ENCODE peak calls at places on chromosome 16, in four cellular contexts. G, F, U and Q are unnamed samples.

GRCh38 chr16:2287916-2288547 is 20.1 kb upstream of the RNPS1 start:
- DNase-seq in G (no peak), U (no peak), F (no peak), Q (no peak)

GRCh38 chr16:11677959-11678881 is 10.0 kb downstream of the SNN start:
- DNase-seq in U (no peak), F (no peak), G (no peak), Q (no peak)

GRCh38 chr16:89921699-89922476 is 1.3 kb upstream of the TUBB3 start:
- DNase-seq in F (peak; percentile 81), U (peak; percentile 93), G (peak; percentile 94), Q (peak; percentile 96)

GRCh38 chr16:48053346-48053745 is 102.4 kb downstream of the ABCC12 start:
- DNase-seq in F (peak; percentile 21), U (peak; percentile 62), G (peak; percentile 33), Q (peak; percentile 55)

GRCh38 chr16:62889097-62889496 is 852.9 kb upstream of the CDH8 start:
- DNase-seq in F (no peak), U (no peak), G (no peak), Q (no peak)

GRCh38 chr16:7456221-7456620 is 123.6 kb downstream of the RBFOX1 start:
- DNase-seq in U (no peak), F (no peak), G (no peak), Q (no peak)

GRCh38 chr16:57578521-57579360 is 36.3 kb downstream of the ADGRG5 start:
- DNase-seq in U (no peak), F (no peak), G (no peak), Q (no peak)

GRCh38 chr16:25838724-25839186 is 147.0 kb downstream of the HS3ST4 start:
- DNase-seq in U (no peak), G (peak; percentile 59), F (no peak), Q (peak; percentile 46)

GRCh38 chr16:75340715-75341500 is 89.5 kb upstream of the BCAR1 start:
- DNase-seq in U (no peak), G (peak; percentile 26), F (no peak), Q (peak; percentile 63)

GRCh38 chr16:25912321-25912720 is 220.6 kb downstream of the HS3ST4 start:
- DNase-seq in U (no peak), G (no peak), F (no peak), Q (no peak)

GRCh38 chr16:65117701-65118448 is 4.0 kb downstream of the CDH11 start:
- DNase-seq in U (peak; percentile 89), G (peak; percentile 87), F (peak; percentile 53), Q (peak; percentile 87)

GRCh38 chr16:72910371-72910770 is 137.6 kb downstream of the ZFHX3 start:
- DNase-seq in U (no peak), G (no peak), F (no peak), Q (no peak)

GRCh38 chr16:57949595-57950238 is 21.2 kb downstream of the CNGB1 start:
- DNase-seq in F (no peak), U (no peak), G (peak; percentile 6), Q (no peak)

GRCh38 chr16:12798846-12799245 is 4.8 kb downstream of the CPPED1 start:
- DNase-seq in U (no peak), G (no peak), F (no peak), Q (no peak)

GRCh38 chr16:2874584-2875362 is 8.2 kb upstream of the FLYWCH2 start:
- DNase-seq in U (peak; percentile 94), F (peak; percentile 83), G (peak; percentile 75), Q (peak; percentile 56)

GRCh38 chr16:15487336-15488284 is 53.2 kb downstream of the BMERB1 start:
- DNase-seq in F (no peak), U (peak; percentile 48), G (no peak), Q (no peak)

GRCh38 chr16:12158428-12158827 is 181.9 kb downstream of the SNX29 start:
- DNase-seq in G (peak; percentile 99), F (no peak), U (no peak), Q (peak; percentile 90)

GRCh38 chr16:49527621-49528020 is 154.0 kb downstream of the C16orf78 start:
- DNase-seq in U (no peak), G (peak; percentile 6), F (no peak), Q (peak; percentile 7)

GRCh38 chr16:56888806-56889205 is 23.8 kb downstream of the SLC12A3 start:
- DNase-seq in U (no peak), G (no peak), F (no peak), Q (no peak)

GRCh38 chr16:4788489-4788889 is 344 bp upstream of the SEPTIN12 start:
- DNase-seq in G (no peak), U (no peak), F (no peak), Q (no peak)

GRCh38 chr16:8998114-8998513 is 34.4 kb upstream of the USP7 start:
- DNase-seq in G (peak; percentile 76), U (no peak), F (no peak), Q (peak; percentile 16)

GRCh38 chr16:16915771-16916170 is 536.8 kb downstream of the NPIPA7 start:
- DNase-seq in G (no peak), U (no peak), F (no peak), Q (no peak)

GRCh38 chr16:78551487-78552085 is 452.1 kb downstream of the WWOX start:
- DNase-seq in G (no peak), U (no peak), F (no peak), Q (no peak)

GRCh38 chr16:77433146-77433545 is 1.7 kb downstream of the ADAMTS18 start:
- DNase-seq in G (no peak), F (no peak), U (no peak), Q (no peak)

GRCh38 chr16:2040031-2040430 is 7.6 kb downstream of the NTHL1 start:
- DNase-seq in G (no peak), F (peak; percentile 59), U (no peak), Q (no peak)

GRCh38 chr16:68776821-68777485 is 39.9 kb downstream of the CDH1 start:
- DNase-seq in F (no peak), U (no peak), G (no peak), Q (peak; percentile 47)

GRCh38 chr16:28294201-28294600 is 1.9 kb downstream of the SBK1 start:
- DNase-seq in G (no peak), U (no peak), F (no peak), Q (no peak)

GRCh38 chr16:28295213-28295612 is 2.9 kb downstream of the SBK1 start:
- DNase-seq in F (no peak), G (no peak), U (no peak), Q (no peak)

GRCh38 chr16:28291651-28292626 is at the start of gene SBK1:
- DNase-seq in G (peak; percentile 22), F (peak; percentile 71), U (no peak), Q (peak; percentile 33)

GRCh38 chr16:28292731-28293588 is 635 bp downstream of the SBK1 start:
- DNase-seq in U (no peak), G (no peak), F (no peak), Q (no peak)

GRCh38 chr16:28293589-28293935 is 1.2 kb downstream of the SBK1 start:
- DNase-seq in F (no peak), G (no peak), U (no peak), Q (no peak)
- H3K4me3 ChIP-seq in F (no peak overlapping the region), G (no peak overlapping the region), U (peak overlapping the region; percentile 13), Q (no peak overlapping the region)

GRCh38 chr16:85461814-85462404 is 151.2 kb upstream of the GSE1 start:
- DNase-seq in F (peak; percentile 33), U (no peak), G (peak; percentile 46), Q (peak; percentile 43)

GRCh38 chr16:85462405-85463227 is 150.5 kb upstream of the GSE1 start:
- DNase-seq in F (peak; percentile 71), U (no peak), G (no peak), Q (no peak)

GRCh38 chr16:85464342-85465305 is 148.5 kb upstream of the GSE1 start:
- DNase-seq in G (no peak), U (no peak), F (no peak), Q (no peak)

GRCh38 chr16:85463228-85463611 is 149.9 kb upstream of the GSE1 start:
- DNase-seq in U (no peak), F (no peak), G (no peak), Q (no peak)

DNA sequence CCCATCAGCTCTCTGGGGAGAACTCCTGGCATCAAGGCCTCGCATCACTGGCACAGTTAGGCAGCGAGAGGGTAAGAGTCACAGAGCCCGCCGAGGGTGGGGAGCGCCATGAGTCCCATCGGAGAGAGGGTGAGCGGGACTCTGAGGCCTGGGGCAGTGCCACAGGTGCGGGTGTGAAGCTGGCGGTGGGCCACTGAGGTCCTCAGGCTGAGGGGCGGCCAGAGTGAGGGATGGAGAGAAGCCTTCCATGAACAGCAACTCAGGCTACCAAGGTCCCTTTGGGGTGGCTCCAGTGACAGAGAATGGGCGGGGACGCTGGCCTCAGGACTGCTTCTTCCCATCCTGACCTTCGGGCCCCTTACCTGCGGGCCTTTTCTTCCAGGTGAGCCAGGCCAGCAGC is 149.4 kb upstream of the GSE1 start:
- DNase-seq in G (no peak), F (no peak), U (no peak), Q (no peak)
- H3K4me3 ChIP-seq in G (no peak overlapping the region), F (no peak overlapping the region), U (no peak overlapping the region), Q (no peak overlapping the region)

GRCh38 chr16:28983644-28984043 is 1.2 kb upstream of the LAT start:
- DNase-seq in U (no peak), G (no peak), F (no peak), Q (no peak)
- H3K4me3 ChIP-seq in U (no peak overlapping the region), G (no peak overlapping the region), F (no peak overlapping the region), Q (no peak overlapping the region)

GRCh38 chr16:693766-694165 is 3.6 kb upstream of the WDR24 start:
- DNase-seq in U (no peak), G (no peak), F (no peak), Q (no peak)

GRCh38 chr16:694187-694862 is 4.1 kb upstream of the WDR24 start:
- DNase-seq in U (no peak), F (no peak), G (no peak), Q (no peak)

GRCh38 chr16:693364-693763 is 3.2 kb upstream of the WDR24 start:
- DNase-seq in U (no peak), F (no peak), G (no peak), Q (no peak)

GRCh38 chr16:695355-696089 is 5.3 kb upstream of the WDR24 start:
- DNase-seq in G (no peak), U (peak; percentile 95), F (no peak), Q (no peak)

DNA sequence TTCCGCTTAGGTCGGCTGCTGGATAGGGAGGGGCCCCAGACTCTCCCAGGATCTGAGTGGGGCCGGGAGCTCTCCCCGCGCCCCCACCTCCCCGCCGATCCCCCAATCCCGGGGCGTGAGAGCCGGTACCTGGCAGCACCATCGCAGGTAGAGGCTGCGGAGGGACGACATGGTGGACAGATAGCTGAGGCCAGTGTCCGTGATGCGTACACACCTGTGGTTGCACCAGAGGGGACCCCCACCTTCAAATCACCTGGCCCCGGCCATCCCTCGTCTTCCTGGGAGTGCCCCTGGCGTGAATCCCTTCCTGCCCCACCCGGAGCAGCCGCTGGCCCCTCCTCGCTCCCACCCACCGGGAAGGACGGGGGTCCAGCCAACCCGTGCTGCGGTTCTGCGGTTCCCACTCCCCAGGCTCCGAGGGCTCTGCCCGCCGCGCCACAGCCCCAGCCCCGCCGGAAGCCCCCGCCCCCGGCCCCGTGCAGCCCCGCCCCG is 4.7 kb upstream of the WDR24 start:
- DNase-seq in U (no peak), G (no peak), F (no peak), Q (no peak)
- H3K4me3 ChIP-seq in U (peak overlapping the region; percentile 19), G (no peak overlapping the region), F (no peak overlapping the region), Q (no peak overlapping the region)

GRCh38 chr16:87636050-87636684 is 33.9 kb downstream of the JPH3 start:
- DNase-seq in G (peak; percentile 78), F (peak; percentile 83), U (peak; percentile 95), Q (peak; percentile 53)
- H3K4me3 ChIP-seq in G (no peak overlapping the region), F (no peak overlapping the region), U (no peak overlapping the region), Q (no peak overlapping the region)